ENCODE peak calls at places on chromosomes 11 and 22, in nine cellular contexts. F is midbrain; K is erythroblast; T is cardiac muscle cell; E is ACHN; B is activated naive CD4-positive, alpha-beta T cell treated with anti-CD3 and anti-CD28 coated beads for 36 hours; X is naive thymus-derived CD4-positive, alpha-beta T cell; H is activated CD4-positive, alpha-beta T cell treated with anti-CD3 and anti-CD28 coated beads for 24 hours; R is Kasumi-1. U is an unnamed sample.

GRCh38 chr11:122045181-122045586 is 70.8 kb downstream of the BLID start:
- DNase-seq in E (no peak), F (no peak), X (no peak), R (no peak), K (no peak), T (no peak), B (no peak), H (no peak), U (no peak)

GRCh38 chr11:3108183-3108721 is 51.0 kb upstream of the CARS1 start:
- DNase-seq in F (no peak), X (no peak), R (no peak), E (no peak), B (no peak), K (no peak), T (no peak), H (no peak), U (no peak)

GRCh38 chr22:42064629-42065028 is 6.0 kb downstream of the NAGA start:
- DNase-seq in K (no peak), H (no peak), B (no peak), R (no peak), T (no peak), F (no peak), X (no peak), E (no peak), U (no peak)

GRCh38 chr11:118434553-118435232 is 1.6 kb upstream of the KMT2A start:
- DNase-seq in E (peak), R (peak), H (peak), X (no peak), T (peak), K (peak), B (peak), F (peak), U (peak)

GRCh38 chr22:40347300-40347699 is 1.0 kb downstream of the ADSL start:
- DNase-seq in E (no peak), X (no peak), H (no peak), B (no peak), R (no peak), F (no peak), T (no peak), K (peak), U (no peak)

GRCh38 chr11:80562726-80563125 is 1121.9 kb upstream of the TENM4 start:
- DNase-seq in B (no peak), F (no peak), X (no peak), R (no peak), H (no peak), T (no peak), E (no peak), K (no peak), U (no peak)

GRCh38 chr22:28829358-28830181 is 29.2 kb upstream of the XBP1 start:
- DNase-seq in K (peak), T (peak), F (peak), R (peak), B (peak), E (peak), X (peak), H (peak), U (peak)

GRCh38 chr22:40463017-40463631 is 92.7 kb downstream of the SGSM3 start:
- DNase-seq in T (no peak), F (peak), R (peak), E (no peak), B (peak), X (peak), K (peak), H (peak), U (peak)

GRCh38 chr11:36622431-36623136 is 24.5 kb upstream of the RAG2 start:
- DNase-seq in B (peak), H (no peak), R (peak), K (peak), T (peak), E (peak), F (peak), X (no peak), U (no peak)

GRCh38 chr11:9626778-9627394 is 37.0 kb upstream of the SWAP70 start:
- DNase-seq in T (no peak), F (no peak), K (no peak), E (no peak), X (no peak), R (no peak), B (no peak), H (no peak), U (no peak)

GRCh38 chr22:24789516-24789915 is 15.0 kb upstream of the PIWIL3 start:
- DNase-seq in H (no peak), R (no peak), B (no peak), T (no peak), K (no peak), F (no peak), X (no peak), E (no peak), U (no peak)

GRCh38 chr11:86672007-86672621 is at the start of gene ME3:
- DNase-seq in X (peak), K (peak), B (peak), R (peak), F (peak), H (peak), T (peak), E (peak), U (peak)

GRCh38 chr11:97729546-97730272 is 1291.0 kb upstream of the CNTN5 start:
- DNase-seq in T (no peak), B (no peak), X (no peak), H (no peak), K (no peak), F (no peak), E (no peak), R (no peak), U (no peak)

GRCh38 chr22:50612168-50612714 is 11.6 kb downstream of the MAPK8IP2 start:
- DNase-seq in F (no peak), X (no peak), R (no peak), H (no peak), E (no peak), B (no peak), K (no peak), T (no peak), U (no peak)

GRCh38 chr22:48057116-48057835 is 1294.8 kb downstream of the TBC1D22A start:
- DNase-seq in K (no peak), X (no peak), B (no peak), E (no peak), H (no peak), T (no peak), R (no peak), F (no peak), U (no peak)

GRCh38 chr11:2592559-2593392 is 107.0 kb downstream of the KCNQ1OT1 start:
- DNase-seq in B (no peak), E (no peak), R (no peak), H (no peak), X (no peak), T (no peak), F (no peak), K (no peak), U (no peak)

GRCh38 chr22:46057762-46058420 is 80.9 kb upstream of the WNT7B start:
- DNase-seq in E (no peak), B (peak), H (no peak), K (no peak), F (no peak), R (no peak), X (peak), T (no peak), U (no peak)

GRCh38 chr11:69385832-69386415 is 92.0 kb downstream of the MYEOV start:
- DNase-seq in H (no peak), K (no peak), F (no peak), B (no peak), T (no peak), X (no peak), R (no peak), E (no peak), U (no peak)

GRCh38 chr11:120025606-120026335 is 112.1 kb downstream of the TRIM29 start:
- DNase-seq in B (no peak), F (no peak), R (no peak), E (no peak), K (no peak), T (no peak), X (no peak), H (no peak), U (no peak)

GRCh38 chr22:20239063-20239950 is 28.8 kb downstream of the RTN4R start:
- DNase-seq in F (no peak), X (no peak), H (no peak), B (no peak), R (peak), E (no peak), K (no peak), T (no peak), U (no peak)

GRCh38 chr22:42170946-42171345 is 40.3 kb upstream of the CYP2D6 start:
- DNase-seq in T (no peak), F (no peak), R (no peak), B (no peak), X (no peak), K (no peak), E (no peak), H (no peak), U (no peak)

GRCh38 chr22:17943533-17944204 is 80.7 kb downstream of the MICAL3 start:
- DNase-seq in T (no peak), E (no peak), H (no peak), K (no peak), F (no peak), X (no peak), B (no peak), R (no peak), U (no peak)

GRCh38 chr11:13669544-13670488 is 1.3 kb downstream of the FAR1 start:
- DNase-seq in K (peak), B (peak), X (no peak), T (no peak), E (no peak), R (no peak), H (no peak), F (no peak), U (peak)

GRCh38 chr22:42436402-42436801 is 4.2 kb upstream of the NFAM1 start:
- DNase-seq in E (no peak), H (no peak), T (no peak), R (no peak), K (no peak), F (no peak), X (no peak), B (no peak), U (no peak)

GRCh38 chr11:25910090-25910489 is 421.8 kb upstream of the ANO3 start:
- DNase-seq in E (no peak), R (peak), B (no peak), T (no peak), X (no peak), K (no peak), F (no peak), H (no peak), U (no peak)

GRCh38 chr11:26983645-26984044 is 10.3 kb upstream of the FIBIN start:
- DNase-seq in H (no peak), B (no peak), X (no peak), F (no peak), K (no peak), E (no peak), R (no peak), T (no peak), U (no peak)

GRCh38 chr11:44623321-44623715 is 57.9 kb downstream of the CD82 start:
- DNase-seq in F (no peak), K (no peak), B (peak), E (no peak), H (no peak), R (peak), T (no peak), X (no peak), U (no peak)

GRCh38 chr11:12430912-12431311 is 53.5 kb downstream of the PARVA start:
- DNase-seq in H (no peak), F (no peak), R (no peak), K (no peak), E (no peak), T (no peak), B (no peak), X (no peak), U (no peak)

GRCh38 chr11:95514386-95515145 is 275.0 kb downstream of the FAM76B start:
- DNase-seq in R (no peak), K (no peak), H (no peak), F (no peak), X (no peak), T (no peak), B (no peak), E (no peak), U (no peak)

GRCh38 chr11:73931951-73932350 is 18.9 kb upstream of the DNAJB13 start:
- DNase-seq in R (no peak), F (no peak), H (no peak), K (no peak), B (no peak), E (no peak), X (no peak), T (no peak), U (no peak)

GRCh38 chr11:6968816-6969215 is 42.6 kb downstream of the ZNF215 start:
- DNase-seq in K (no peak), R (no peak), X (no peak), B (no peak), E (no peak), F (no peak), T (no peak), H (no peak), U (no peak)